ENCODE peak calls at places on chromosomes 13 and 19, in six cellular contexts. B, F, E, O, A and H are unnamed samples.

GRCh38 chr13:110301606-110302131 is 5.3 kb downstream of the COL4A1 start:
- DNase-seq in B (no peak), F (peak; percentile 91), E (no peak), O (peak; percentile 45), A (no peak), H (no peak)

GRCh38 chr13:102657630-102658029 is 37.2 kb downstream of the METTL21C start:
- DNase-seq in B (no peak), F (peak; percentile 12), E (no peak), O (no peak), A (no peak), H (no peak)

GRCh38 chr13:94596575-94596971 is 621 bp upstream of the TGDS start:
- DNase-seq in B (no peak), F (no peak), E (no peak), O (peak; percentile 24), A (no peak), H (no peak)

GRCh38 chr19:53333071-53333465 is 481 bp upstream of the ZNF845 start:
- DNase-seq in B (no peak), F (peak; percentile 73), E (no peak), O (peak; percentile 41), A (no peak), H (no peak)

GRCh38 chr19:38395381-38396127 is 7.1 kb downstream of the SPRED3 start:
- DNase-seq in B (no peak), F (no peak), E (no peak), O (no peak), A (no peak), H (no peak)

GRCh38 chr13:108961542-108962125 is 332.2 kb downstream of the MYO16 start:
- DNase-seq in B (peak; percentile 60), F (peak; percentile 67), E (peak; percentile 63), O (no peak), A (peak; percentile 54), H (no peak)

GRCh38 chr19:35120492-35120891 is 4.9 kb downstream of the FXYD3 start:
- DNase-seq in B (no peak), F (peak; percentile 80), E (peak; percentile 96), O (no peak), A (peak; percentile 57), H (no peak)

GRCh38 chr13:29976535-29976934 is 126.1 kb upstream of the UBL3 start:
- DNase-seq in B (no peak), F (no peak), E (no peak), O (no peak), A (no peak), H (no peak)

GRCh38 chr13:109939105-109939504 is 152.7 kb upstream of the IRS2 start:
- DNase-seq in B (no peak), F (peak; percentile 18), E (no peak), O (no peak), A (no peak), H (no peak)

GRCh38 chr19:37594064-37594981 is at the start of the genes ZNF540 and ZNF571:
- DNase-seq in B (peak; percentile 94), F (peak; percentile 99), E (peak; percentile 90), O (peak; percentile 93), A (peak; percentile 97), H (peak; percentile 89)

GRCh38 chr13:66660013-66660804 is 569.9 kb downstream of the PCDH9 start:
- DNase-seq in B (peak; percentile 69), F (peak; percentile 2), E (peak; percentile 37), O (no peak), A (peak; percentile 61), H (no peak)

GRCh38 chr19:37654525-37654832 is 786 bp downstream of the ZFP30 start:
- DNase-seq in B (peak; percentile 48), F (peak; percentile 56), E (no peak), O (no peak), A (no peak), H (no peak)

GRCh38 chr19:19305696-19306095 is 14.6 kb downstream of the SUGP1 start:
- DNase-seq in B (no peak), F (no peak), E (no peak), O (no peak), A (no peak), H (no peak)

GRCh38 chr19:38073806-38074685 is 150.0 kb downstream of the DPF1 start:
- DNase-seq in B (no peak), F (no peak), E (no peak), O (no peak), A (no peak), H (no peak)

GRCh38 chr13:27665761-27666160 is 44.1 kb downstream of the POLR1D start:
- DNase-seq in B (no peak), F (no peak), E (no peak), O (no peak), A (no peak), H (no peak)

GRCh38 chr19:30437869-30438268 is 65.7 kb downstream of the ZNF536 start:
- DNase-seq in B (no peak), F (no peak), E (no peak), O (no peak), A (no peak), H (no peak)

GRCh38 chr13:30486230-30487074 is 20.7 kb upstream of the HMGB1 start:
- DNase-seq in B (no peak), F (no peak), E (peak; percentile 87), O (no peak), A (no peak), H (no peak)

GRCh38 chr19:6270076-6270745 is 9.6 kb downstream of the MLLT1 start:
- DNase-seq in B (no peak), F (no peak), E (no peak), O (peak; percentile 23), A (no peak), H (no peak)

GRCh38 chr19:21750586-21751128 is 16.7 kb downstream of the ZNF100 start:
- DNase-seq in B (no peak), F (no peak), E (no peak), O (no peak), A (no peak), H (no peak)
- H3K27ac ChIP-seq in B (no peak overlapping the region), F (no peak overlapping the region), E (no peak overlapping the region), O (no peak overlapping the region), A (no peak overlapping the region), H (no peak overlapping the region)

GRCh38 chr19:9751449-9751848 is 17.1 kb downstream of the ZNF846 start:
- DNase-seq in B (no peak), F (no peak), E (no peak), O (no peak), A (no peak), H (no peak)

GRCh38 chr19:9757544-9758501 is 10.7 kb downstream of the ZNF846 start:
- DNase-seq in B (no peak), F (peak; percentile 12), E (no peak), O (no peak), A (no peak), H (no peak)

GRCh38 chr19:9752701-9753443 is 15.7 kb downstream of the ZNF846 start:
- DNase-seq in B (no peak), F (no peak), E (no peak), O (no peak), A (no peak), H (no peak)
- H3K27ac ChIP-seq in B (no peak overlapping the region), F (no peak overlapping the region), E (no peak overlapping the region), O (no peak overlapping the region), A (no peak overlapping the region), H (no peak overlapping the region)

DNA sequence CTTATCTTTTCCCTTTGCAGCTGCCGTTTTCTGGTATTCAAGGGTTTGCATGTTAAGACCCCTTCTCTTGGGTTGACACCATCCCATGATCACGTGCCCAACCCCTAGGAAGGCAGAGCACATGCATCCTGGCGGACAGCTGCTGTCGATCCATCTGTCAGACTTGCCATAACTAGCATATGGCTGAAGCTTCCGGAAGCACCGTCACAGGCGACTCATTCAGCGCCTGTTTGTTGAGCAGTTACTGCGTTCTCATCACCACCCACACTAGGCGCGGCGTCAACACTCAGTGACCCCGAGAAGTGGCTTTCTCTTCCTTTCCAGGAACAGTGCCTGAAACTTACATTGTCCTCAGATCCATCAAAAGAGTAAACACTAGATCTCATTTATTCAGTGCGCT is 93.6 kb downstream of the SOX1 start:
- DNase-seq in B (no peak), F (no peak), E (no peak), O (no peak), A (no peak), H (no peak)
- H3K27ac ChIP-seq in B (no peak overlapping the region), F (no peak overlapping the region), E (no peak overlapping the region), O (no peak overlapping the region), A (no peak overlapping the region), H (no peak overlapping the region)

GRCh38 chr13:49956131-49956530 is 20.0 kb upstream of the SPRYD7 start:
- DNase-seq in B (no peak), F (no peak), E (no peak), O (no peak), A (no peak), H (no peak)

GRCh38 chr13:49953560-49953959 is 17.4 kb upstream of the SPRYD7 start:
- DNase-seq in B (no peak), F (no peak), E (peak; percentile 70), O (no peak), A (no peak), H (no peak)

GRCh38 chr13:49954674-49955455 is 18.7 kb upstream of the SPRYD7 start:
- DNase-seq in B (no peak), F (peak; percentile 12), E (no peak), O (no peak), A (peak; percentile 7), H (no peak)

DNA sequence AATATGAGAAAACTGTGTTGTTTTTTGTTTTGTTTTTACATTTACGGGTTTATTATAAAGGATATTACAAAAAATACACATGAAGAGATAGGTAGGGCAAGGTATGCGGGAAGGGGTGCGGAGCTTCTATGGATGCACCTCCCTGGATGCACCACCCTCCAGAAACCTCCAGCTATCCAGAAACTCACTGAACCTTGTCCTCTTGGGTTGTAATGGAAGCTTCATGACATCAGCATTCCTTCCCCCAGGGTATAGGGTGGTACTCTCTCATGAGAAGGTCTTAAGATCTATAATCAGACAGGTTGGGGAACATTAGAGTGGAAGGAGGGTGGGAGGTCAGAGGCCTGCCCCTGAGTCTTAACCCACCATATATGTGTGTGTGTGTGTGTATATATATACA is 16.0 kb upstream of the SPRYD7 start:
- DNase-seq in B (no peak), F (no peak), E (no peak), O (no peak), A (no peak), H (no peak)
- H3K27ac ChIP-seq in B (no peak overlapping the region), F (no peak overlapping the region), E (no peak overlapping the region), O (no peak overlapping the region), A (no peak overlapping the region), H (no peak overlapping the region)

DNA sequence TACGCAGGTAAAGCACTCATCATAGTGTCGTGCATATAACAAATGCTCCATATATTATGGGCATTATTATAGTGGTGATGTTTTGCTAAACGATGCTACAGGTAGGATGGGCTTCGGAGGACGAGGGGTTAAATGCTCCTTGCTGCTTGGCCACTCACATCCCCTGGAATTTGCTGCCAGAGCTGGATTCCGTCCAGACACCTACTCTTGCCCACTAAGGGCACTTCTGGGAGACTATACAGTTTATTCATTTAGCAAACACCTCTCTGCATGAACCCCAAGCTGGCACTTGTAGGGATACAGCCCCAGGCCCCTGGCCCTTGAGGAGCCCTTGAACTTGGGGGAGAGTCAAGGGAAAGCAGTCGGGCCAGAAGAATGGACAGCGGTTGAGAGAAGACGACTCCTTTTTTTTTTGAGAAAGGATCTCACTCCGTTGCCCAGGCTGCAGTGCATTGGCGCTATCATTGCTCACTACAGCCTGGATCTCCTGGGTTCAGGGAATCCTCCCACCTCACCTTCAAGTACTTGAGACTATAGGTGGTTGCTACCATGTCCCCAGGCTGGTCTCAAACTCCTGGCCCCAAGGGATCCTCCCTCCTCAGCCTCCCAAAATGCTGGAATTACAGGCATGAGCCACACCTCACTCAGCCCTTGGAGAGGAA is 1.2 kb upstream of the MRPL34 start:
- DNase-seq in B (no peak), F (no peak), E (no peak), O (no peak), A (no peak), H (no peak)
- H3K27ac ChIP-seq in B (no peak overlapping the region), F (peak overlapping the region; percentile 1), E (no peak overlapping the region), O (peak overlapping the region; percentile 88), A (peak overlapping the region; percentile 87), H (peak overlapping the region; percentile 96)